ENCODE peak calls at places on chromosomes 1 and 21, in four cellular contexts. H, F, W and I are unnamed samples.

GRCh38 chr1:200128081-200128480 is 100.6 kb downstream of the NR5A2 start:
- DNase-seq in F (no peak), H (no peak), W (no peak), I (no peak)

GRCh38 chr1:59018860-59019259 is 235.0 kb upstream of the JUN start:
- DNase-seq in F (no peak), W (no peak), H (no peak), I (no peak)

GRCh38 chr1:53540604-53541262 is 81.5 kb downstream of the DMRTB1 start:
- DNase-seq in H (no peak), F (no peak), W (no peak), I (no peak)

GRCh38 chr1:98761238-98761637 is 99.7 kb downstream of the SNX7 start:
- DNase-seq in F (peak), W (no peak), H (no peak), I (peak)

GRCh38 chr1:26861286-26861701 is 1.7 kb upstream of the SFN start:
- DNase-seq in W (no peak), H (no peak), F (no peak), I (no peak)

GRCh38 chr21:29436143-29436542 is 137.4 kb downstream of the BACH1 start:
- DNase-seq in H (peak), W (no peak), F (no peak), I (no peak)

GRCh38 chr1:187001198-187001904 is 172.6 kb downstream of the PLA2G4A start:
- DNase-seq in W (peak), H (no peak), F (peak), I (no peak)

GRCh38 chr1:226827968-226828513 is 42.4 kb upstream of the PSEN2 start:
- DNase-seq in F (peak), H (peak), W (peak), I (peak)

GRCh38 chr1:187338762-187339412 is 510.1 kb downstream of the PLA2G4A start:
- DNase-seq in F (no peak), H (no peak), W (no peak), I (no peak)

GRCh38 chr1:45230537-45230936 is 24.1 kb upstream of the ZSWIM5 start:
- DNase-seq in W (peak), F (no peak), H (no peak), I (peak)

GRCh38 chr1:185719021-185719420 is 15.2 kb upstream of the HMCN1 start:
- DNase-seq in F (no peak), W (peak), H (no peak), I (no peak)

GRCh38 chr1:27570383-27570755 is 33.6 kb downstream of the AHDC1 start:
- DNase-seq in W (no peak), H (no peak), F (no peak), I (no peak)

GRCh38 chr1:77874804-77875445 is 13.5 kb upstream of the NEXN start:
- DNase-seq in W (peak), F (no peak), H (no peak), I (no peak)

GRCh38 chr21:34915364-34915834 is 133.7 kb downstream of the RUNX1 start:
- DNase-seq in H (no peak), W (no peak), F (no peak), I (no peak)

GRCh38 chr1:22611530-22611947 is 24.9 kb upstream of the C1QA start:
- DNase-seq in W (peak), F (peak), H (no peak), I (peak)

GRCh38 chr1:38741341-38741740 is 118.2 kb downstream of the RRAGC start:
- DNase-seq in H (no peak), F (no peak), W (no peak), I (no peak)

GRCh38 chr1:230165526-230165925 is 98.5 kb downstream of the GALNT2 start:
- DNase-seq in H (no peak), F (no peak), W (no peak), I (no peak)

DNA sequence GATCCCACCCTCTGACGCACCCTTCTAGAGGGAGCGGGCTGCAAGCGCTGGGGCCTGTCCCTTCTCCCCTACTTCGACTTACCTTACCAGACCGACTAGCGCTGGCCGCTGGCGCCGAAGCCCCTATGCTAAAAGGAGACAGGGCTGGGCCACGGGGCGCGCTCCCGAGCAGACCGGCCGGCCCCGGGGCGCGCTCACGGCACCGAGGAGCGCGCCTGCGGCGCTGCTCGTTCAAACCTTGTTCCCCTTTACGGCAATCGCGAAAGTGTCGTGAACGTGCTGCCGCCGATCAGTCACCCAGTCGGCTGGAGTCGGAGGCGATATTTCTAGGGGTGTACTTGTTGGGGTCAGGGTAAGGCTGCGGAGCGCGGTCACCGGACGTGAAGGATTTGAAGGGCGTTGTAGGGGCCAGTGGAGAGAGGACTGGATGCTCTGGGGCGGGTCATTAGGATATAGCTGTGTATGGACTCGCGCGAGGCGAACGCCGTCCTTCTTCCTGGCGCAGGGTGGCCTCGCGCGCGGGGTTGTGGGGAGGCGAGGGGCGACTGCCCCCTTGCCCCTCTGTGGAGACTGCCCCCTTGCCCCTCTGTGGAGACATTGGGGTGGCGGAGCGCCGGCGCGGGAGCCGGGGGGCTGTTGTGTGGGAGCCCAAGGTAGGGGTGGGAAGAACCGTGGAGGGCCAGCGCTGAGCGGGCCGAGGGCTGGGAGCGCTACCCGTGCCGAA is at the start of the genes CEPT1 and DRAM2:
- DNase-seq in H (peak), W (peak), F (peak), I (peak)
- TF ChIP-seq CTCF in H (no peak), W (no peak), F (no peak), I (no peak)

GRCh38 chr1:42837742-42838141 is 8.7 kb upstream of the ZNF691 start:
- DNase-seq in H (no peak), W (no peak), F (no peak), I (no peak)
- H3K27ac ChIP-seq in H (no peak), W (no peak), F (no peak), I (no peak)

DNA sequence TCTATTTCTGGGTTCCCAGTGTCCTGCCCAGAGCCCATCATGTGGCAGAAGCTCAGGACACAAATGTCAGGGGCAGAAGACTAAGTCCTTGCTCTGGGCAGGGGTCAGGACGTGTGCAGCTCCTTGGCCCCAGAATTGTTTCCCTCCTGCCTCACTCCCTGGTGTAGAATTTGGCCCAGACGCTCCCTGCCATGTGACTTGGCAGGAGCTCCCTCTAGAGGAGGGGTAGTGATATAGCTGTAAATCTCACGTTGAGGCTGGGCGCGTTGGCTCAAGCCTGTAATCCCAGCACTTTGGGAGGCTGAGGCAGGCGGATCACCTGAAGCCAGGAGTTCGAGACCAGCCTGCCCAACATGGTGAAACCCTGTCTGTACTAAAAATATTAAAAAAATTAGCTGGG is 91.2 kb downstream of the UBIAD1 start:
- DNase-seq in H (no peak), W (no peak), F (peak), I (peak)
- TF ChIP-seq CTCF in H (peak), W (peak), F (peak), I (peak)

GRCh38 chr1:31482478-31483011 is 69.5 kb downstream of the SERINC2 start:
- DNase-seq in H (no peak), F (peak), W (no peak), I (no peak)

GRCh38 chr1:31479801-31480200 is 66.8 kb downstream of the SERINC2 start:
- DNase-seq in W (no peak), F (no peak), H (no peak), I (no peak)

GRCh38 chr1:31487143-31487542 is 74.1 kb downstream of the SERINC2 start:
- DNase-seq in H (no peak), W (no peak), F (no peak), I (no peak)

GRCh38 chr1:31487894-31488293 is 74.9 kb downstream of the SERINC2 start:
- DNase-seq in W (no peak), H (no peak), F (no peak), I (no peak)

DNA sequence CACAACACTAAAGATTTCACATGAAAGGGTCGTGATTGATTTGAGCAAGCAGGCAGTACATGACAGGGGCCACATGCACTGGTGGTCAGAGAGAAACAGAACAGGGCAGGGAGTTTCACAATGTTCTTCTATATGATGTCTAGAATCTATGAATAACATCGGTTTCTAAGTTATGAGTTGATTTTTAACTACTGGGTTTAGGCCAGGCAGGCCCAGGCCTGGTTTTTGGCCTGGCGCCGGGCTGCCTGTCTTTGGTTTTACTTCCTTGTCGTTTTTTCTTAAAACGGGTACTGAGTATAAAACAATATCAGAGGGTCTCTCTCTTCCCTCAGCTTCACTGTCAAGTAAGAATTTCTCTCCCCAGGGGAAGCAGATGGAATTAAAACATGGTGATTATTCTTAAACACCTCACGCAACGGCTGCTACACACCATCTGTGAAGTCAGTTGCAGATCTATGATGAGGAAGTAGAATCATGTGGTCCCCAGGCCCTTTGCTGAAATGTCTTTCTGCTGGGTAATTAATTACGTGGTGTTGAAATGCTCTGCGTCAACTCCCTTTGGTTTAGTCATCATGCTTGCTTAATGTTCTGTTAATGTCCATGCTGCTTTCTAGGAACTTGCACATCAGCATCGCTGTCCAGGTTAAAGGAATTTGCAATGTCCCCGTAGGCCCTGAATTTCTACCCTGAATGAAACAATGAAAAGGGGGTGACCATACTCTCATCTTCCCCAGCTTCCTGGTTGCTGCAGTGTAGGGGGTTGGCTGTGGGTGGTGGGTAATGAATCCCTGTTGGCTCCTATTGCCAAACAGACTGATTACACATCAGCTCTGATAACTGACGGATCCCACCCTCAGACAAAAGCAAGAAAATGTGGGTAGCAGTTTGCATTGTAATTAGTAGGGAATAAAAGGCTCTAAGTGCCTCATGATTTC is 70.3 kb downstream of the SERINC2 start:
- DNase-seq in H (no peak), F (peak), W (peak), I (no peak)
- H3K27ac ChIP-seq in H (no peak), F (peak), W (peak), I (no peak)

GRCh38 chr1:203165800-203166161 is 9.8 kb downstream of the MYBPH start:
- DNase-seq in W (no peak), H (no peak), F (no peak), I (no peak)

GRCh38 chr1:203165101-203165799 is 10.4 kb downstream of the MYBPH start:
- DNase-seq in F (no peak), W (no peak), H (no peak), I (no peak)

GRCh38 chr1:203167913-203168200 is 7.8 kb downstream of the MYBPH start:
- DNase-seq in H (no peak), W (no peak), F (no peak), I (no peak)

GRCh38 chr1:203167026-203167912 is 8.4 kb downstream of the MYBPH start:
- DNase-seq in F (no peak), H (no peak), W (no peak), I (no peak)

DNA sequence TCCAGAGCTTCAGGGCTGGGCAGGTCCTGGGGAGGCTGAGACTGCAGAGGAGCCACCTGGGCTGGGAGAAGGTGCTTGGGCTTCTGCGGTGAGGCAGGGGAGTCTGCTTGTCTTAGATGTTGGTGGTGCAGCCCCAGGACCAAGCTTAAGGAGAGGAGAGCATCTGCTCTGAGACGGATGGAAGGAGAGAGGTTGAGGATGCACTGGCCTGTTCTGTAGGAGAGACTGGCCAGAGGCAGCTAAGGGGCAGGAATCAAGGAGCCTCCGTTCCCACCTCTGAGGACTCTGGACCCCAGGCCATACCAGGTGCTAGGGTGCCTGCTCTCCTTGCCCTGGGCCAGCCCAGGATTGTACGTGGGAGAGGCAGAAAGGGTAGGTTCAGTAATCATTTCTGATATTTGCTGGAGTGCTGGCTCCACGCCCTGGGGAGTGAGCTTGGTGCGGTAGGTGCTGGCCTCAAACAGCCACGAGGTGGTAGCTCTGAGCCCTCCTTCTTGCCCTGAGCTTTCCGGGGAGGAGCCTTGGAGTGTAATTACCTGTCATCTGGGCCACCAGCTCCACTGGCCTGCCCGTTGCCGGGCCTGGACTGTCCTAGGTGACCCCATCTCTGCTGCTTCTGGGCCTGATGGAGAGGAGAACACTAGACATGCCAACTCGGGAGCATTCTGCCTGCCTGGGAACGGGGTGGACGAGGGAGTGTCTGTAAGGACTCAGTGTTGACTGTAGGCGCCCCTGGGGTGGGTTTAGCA is 9.3 kb downstream of the MYBPH start:
- DNase-seq in H (no peak), F (peak), W (peak), I (peak)
- TF ChIP-seq CTCF in H (no peak), F (peak), W (no peak), I (peak)